ENCODE peak calls at places on chromosomes 5 and 9, in nine cellular contexts. C is thoracic aorta, R is tibial artery, Y is ascending aorta, Z is uterus, F is SK-N-SH, S is psoas muscle, U is BE2C, G is pancreas. K is an unnamed sample. For H3K9me3 and H3K4me1, the result is how much of the 10 kb centered on the place peaks cover.

GRCh38 chr5:83711982-83712601 is 8.6 kb downstream of the HAPLN1 start:
- DNase-seq in Z (no peak), S (no peak), U (peak), R (peak), Y (no peak), C (no peak), F (peak), G (peak), K (peak)

GRCh38 chr9:35538361-35539234 is 48.7 kb downstream of the RUSC2 start:
- DNase-seq in G (no peak), F (peak), Y (peak), R (peak), U (peak), Z (peak), C (peak), S (peak), K (peak)

GRCh38 chr5:110401881-110402280 is 324.6 kb downstream of the TMEM232 start:
- DNase-seq in Z (no peak), U (no peak), R (no peak), F (no peak), C (no peak), G (no peak), Y (no peak), S (no peak), K (no peak)

GRCh38 chr5:138490648-138491283 is 25.5 kb downstream of the EGR1 start:
- DNase-seq in C (no peak), S (no peak), Y (no peak), R (no peak), U (no peak), Z (no peak), F (no peak), G (no peak), K (no peak)

GRCh38 chr5:15926586-15926985 is 253.0 kb downstream of the MARCHF11 start:
- DNase-seq in G (no peak), S (no peak), Y (no peak), R (no peak), C (no peak), F (no peak), U (no peak), Z (no peak), K (no peak)

GRCh38 chr5:133610489-133611356 is 1.6 kb downstream of the FSTL4 start:
- DNase-seq in Y (peak), Z (peak), R (peak), U (peak), F (peak), G (peak), S (peak), C (no peak), K (peak)

GRCh38 chr5:141565826-141566575 is 52.8 kb downstream of the DIAPH1 start:
- DNase-seq in Y (no peak), F (no peak), Z (no peak), R (no peak), U (no peak), G (no peak), C (no peak), S (no peak), K (no peak)

GRCh38 chr9:16013826-16014225 is 461.0 kb downstream of the CCDC171 start:
- DNase-seq in U (no peak), G (no peak), S (no peak), Y (no peak), Z (no peak), R (no peak), F (no peak), C (no peak), K (no peak)

GRCh38 chr5:57007349-57007748 is 55.4 kb upstream of the MIER3 start:
- DNase-seq in S (no peak), Y (no peak), G (no peak), R (no peak), F (no peak), C (no peak), Z (no peak), U (no peak), K (no peak)

GRCh38 chr9:124831642-124832364 is 21.5 kb upstream of the WDR38 start:
- DNase-seq in C (no peak), Z (no peak), U (no peak), S (peak), Y (no peak), R (no peak), F (no peak), G (peak), K (no peak)

GRCh38 chr5:174364676-174365075 is 319.2 kb downstream of the NSG2 start:
- DNase-seq in R (no peak), F (no peak), S (no peak), C (no peak), Y (no peak), U (no peak), Z (no peak), G (no peak), K (no peak)

GRCh38 chr5:42516282-42517042 is 93.2 kb downstream of the GHR start:
- DNase-seq in G (no peak), R (no peak), U (no peak), Z (no peak), F (no peak), C (no peak), Y (no peak), S (no peak), K (no peak)
- H3K9me3 ChIP-seq in G (under half), R (under half), U (under half), Z (under half), F (under half), C (under half), Y (under half), S (under half), K (under half)

DNA sequence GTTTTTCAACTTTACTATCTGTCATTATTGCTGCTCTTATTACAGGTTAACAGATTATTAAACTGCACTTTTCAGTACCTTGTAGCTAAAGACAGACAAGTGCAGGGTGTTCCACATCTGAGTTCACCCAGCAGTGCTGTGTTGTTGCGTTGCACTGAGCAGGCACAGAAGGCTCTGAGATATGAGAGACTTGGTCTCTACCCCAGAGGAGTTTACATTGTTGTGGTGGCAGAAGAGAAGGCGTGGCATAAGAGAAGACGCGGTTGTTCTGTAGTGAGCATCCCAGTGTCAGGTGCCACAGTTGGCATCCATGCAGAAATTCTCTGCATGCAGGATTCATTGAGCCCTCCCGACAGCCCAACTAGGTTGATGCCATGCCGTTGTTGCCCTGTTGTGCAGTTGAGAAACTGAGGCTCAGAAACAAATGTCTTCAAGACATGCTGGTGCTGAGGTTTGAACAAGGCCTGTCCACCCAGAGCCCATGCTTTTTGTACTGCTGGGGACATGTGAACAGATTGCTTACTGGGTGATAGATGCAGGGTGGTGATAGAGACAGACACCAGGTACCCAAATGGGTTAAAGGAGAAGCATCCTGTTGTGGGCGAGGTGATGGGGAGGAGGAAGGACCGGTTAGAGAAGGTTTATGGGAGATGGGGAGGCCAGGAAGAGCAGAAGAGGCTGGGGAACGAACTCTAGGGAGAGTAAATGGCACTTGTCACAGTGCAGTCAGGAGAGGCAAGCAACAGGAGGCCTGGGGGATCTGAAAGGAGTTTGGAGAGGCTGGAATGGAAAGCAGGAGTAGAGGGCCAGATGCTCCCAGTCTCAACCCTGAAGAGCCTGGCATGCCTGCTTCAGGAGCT is 8.2 kb downstream of the ABL1 start:
- DNase-seq in G (no peak), F (no peak), Z (no peak), U (no peak), R (no peak), S (no peak), C (no peak), Y (no peak), K (no peak)
- H3K4me1 ChIP-seq in G (under half), F (half or more), Z (under half), U (under half), R (half or more), S (half or more), C (half or more), Y (half or more), K (under half)

GRCh38 chr5:126594676-126595485 is at the start of gene ALDH7A1:
- DNase-seq in F (peak), R (peak), Z (peak), Y (peak), U (peak), S (peak), C (peak), G (peak), K (peak)
- TF ChIP-seq CTCF in F (peak), R (peak), Z (peak), Y (peak), U (peak), S (peak), C (peak), G (no peak), K (peak)

GRCh38 chr5:26807231-26808199 is 230.9 kb downstream of the CDH9 start:
- DNase-seq in S (no peak), R (no peak), G (no peak), F (no peak), C (no peak), Z (no peak), U (no peak), Y (no peak), K (no peak)
- H3K9me3 ChIP-seq in S (under half), R (under half), G (under half), F (under half), C (under half), Z (under half), U (under half), Y (under half), K (under half)

GRCh38 chr5:34497031-34497808 is 158.9 kb upstream of the RAI14 start:
- DNase-seq in C (no peak), R (peak), G (no peak), F (no peak), U (peak), S (peak), Y (peak), Z (peak), K (peak)
- H3K4me1 ChIP-seq in C (under half), R (under half), G (under half), F (under half), U (under half), S (under half), Y (under half), Z (under half), K (under half)

DNA sequence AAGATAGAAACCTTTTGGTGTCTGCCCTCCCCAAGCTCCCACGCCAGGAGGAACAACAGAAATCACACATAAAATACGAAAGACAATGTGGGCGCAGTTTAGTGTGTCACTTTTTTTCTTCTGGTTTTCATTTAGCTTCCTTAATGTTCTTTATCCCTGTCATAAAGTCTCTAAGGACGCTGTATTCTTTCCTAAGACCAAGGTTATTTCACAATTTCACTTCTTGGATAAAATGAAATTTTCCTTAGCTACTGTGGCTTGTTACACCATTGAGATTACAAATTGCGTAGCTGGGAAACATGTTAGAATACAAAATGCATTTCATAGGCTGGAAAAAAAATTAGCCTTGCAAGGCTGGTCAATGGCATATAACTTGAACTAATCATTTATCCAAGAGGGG is 85.4 kb downstream of the GLIS3 start:
- DNase-seq in C (no peak), R (no peak), F (no peak), Y (no peak), S (no peak), U (no peak), G (no peak), Z (no peak), K (no peak)
- TF ChIP-seq CTCF in C (no peak), R (no peak), F (no peak), Y (no peak), S (no peak), U (no peak), G (no peak), Z (no peak), K (no peak)

GRCh38 chr5:143265995-143266394 is 137.5 kb downstream of the NR3C1 start:
- DNase-seq in R (no peak), U (no peak), S (no peak), C (no peak), Z (no peak), G (no peak), F (no peak), Y (no peak), K (no peak)
- H3K9me3 ChIP-seq in R (under half), U (under half), S (under half), C (under half), Z (under half), G (under half), F (under half), Y (under half), K (under half)

GRCh38 chr9:89440046-89440445 is 57.9 kb downstream of the SEMA4D start:
- DNase-seq in C (no peak), U (no peak), Z (no peak), Y (no peak), R (no peak), G (no peak), S (no peak), F (no peak), K (no peak)
- H3K4me1 ChIP-seq in C (under half), U (under half), Z (under half), Y (under half), R (under half), G (under half), S (under half), F (under half), K (half or more)

GRCh38 chr5:78419396-78419795 is 59.0 kb downstream of the SCAMP1 start:
- DNase-seq in U (no peak), Z (no peak), Y (no peak), G (no peak), F (no peak), C (no peak), R (no peak), S (no peak), K (no peak)
- TF ChIP-seq CTCF in U (no peak), Z (no peak), Y (no peak), G (no peak), F (no peak), C (no peak), R (no peak), S (no peak), K (no peak)

DNA sequence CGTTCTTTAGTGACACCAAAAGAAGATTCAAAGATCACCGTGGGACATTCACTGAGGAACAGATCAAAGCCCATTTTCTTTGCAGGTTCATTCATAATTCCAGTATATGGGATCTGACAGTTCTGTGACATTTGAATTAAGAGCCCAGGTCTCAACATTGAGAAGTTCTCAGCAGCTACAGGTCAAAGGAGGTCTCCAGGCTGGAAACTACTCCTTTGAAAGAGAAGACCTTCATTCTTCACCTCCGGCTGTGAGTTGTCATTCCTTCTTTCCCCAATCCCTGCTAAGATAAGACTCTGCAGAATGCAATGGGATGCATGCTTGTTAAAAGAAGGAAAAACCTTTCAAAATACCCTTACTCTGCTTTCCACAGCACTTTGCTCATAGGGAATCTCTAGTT is 79.0 kb downstream of the COL23A1 start:
- DNase-seq in Y (no peak), G (no peak), U (no peak), C (no peak), Z (no peak), S (no peak), R (no peak), F (no peak), K (no peak)
- H3K9me3 ChIP-seq in Y (under half), G (under half), U (under half), C (under half), Z (under half), S (under half), R (under half), F (under half), K (under half)